ENCODE peak calls at places on chromosomes 6 and 20, in ten cellular contexts. One of them, this sample, is unnamed.
A peak's percentile ranks its signal among the peaks of the same experiment; 100 is the strongest.

GRCh38 chr20:61297981-61298380 is 45.9 kb downstream of the CDH4 start:
- DNase-seq in IMR-90: peak; percentile 35
- DNase-seq in uterus: no peak
- DNase-seq in kidney: no peak
- DNase-seq in neuronal stem cell: no peak
- DNase-seq in AG04449: no peak
- DNase-seq in stomach: no peak
- DNase-seq in choroid plexus epithelial cell: peak; percentile 65
- DNase-seq in right cardiac atrium: no peak
- DNase-seq in GM23338: no peak
- DNase-seq in this sample: no peak

GRCh38 chr6:30881392-30881986 is 2.8 kb upstream of the DDR1 start:
- DNase-seq in IMR-90: no peak
- DNase-seq in uterus: no peak
- DNase-seq in kidney: no peak
- DNase-seq in neuronal stem cell: no peak
- DNase-seq in AG04449: no peak
- DNase-seq in stomach: no peak
- DNase-seq in choroid plexus epithelial cell: no peak
- DNase-seq in right cardiac atrium: no peak
- DNase-seq in GM23338: no peak
- DNase-seq in this sample: no peak

GRCh38 chr6:99588618-99589289 is 17.9 kb upstream of the PRDM13 start:
- DNase-seq in IMR-90: peak; percentile 59
- DNase-seq in uterus: peak; percentile 46
- DNase-seq in kidney: peak; percentile 84
- DNase-seq in neuronal stem cell: peak; percentile 65
- DNase-seq in AG04449: no peak
- DNase-seq in stomach: peak; percentile 81
- DNase-seq in choroid plexus epithelial cell: peak; percentile 51
- DNase-seq in right cardiac atrium: peak; percentile 86
- DNase-seq in GM23338: peak; percentile 93
- DNase-seq in this sample: peak; percentile 50

GRCh38 chr6:53300656-53301551 is 47.8 kb downstream of the ELOVL5 start:
- DNase-seq in IMR-90: no peak
- DNase-seq in uterus: no peak
- DNase-seq in kidney: no peak
- DNase-seq in neuronal stem cell: no peak
- DNase-seq in AG04449: no peak
- DNase-seq in stomach: no peak
- DNase-seq in choroid plexus epithelial cell: no peak
- DNase-seq in right cardiac atrium: peak; percentile 56
- DNase-seq in GM23338: no peak
- DNase-seq in this sample: peak; percentile 24

GRCh38 chr20:50510706-50511401 is 671 bp downstream of the PTPN1 start:
- DNase-seq in IMR-90: no peak
- DNase-seq in uterus: no peak
- DNase-seq in kidney: peak; percentile 78
- DNase-seq in neuronal stem cell: peak; percentile 17
- DNase-seq in AG04449: no peak
- DNase-seq in stomach: no peak
- DNase-seq in choroid plexus epithelial cell: no peak
- DNase-seq in right cardiac atrium: peak; percentile 69
- DNase-seq in GM23338: peak; percentile 16
- DNase-seq in this sample: peak; percentile 25

GRCh38 chr20:22691369-22692118 is 107.2 kb upstream of the FOXA2 start:
- DNase-seq in IMR-90: peak; percentile 63
- DNase-seq in uterus: peak; percentile 67
- DNase-seq in kidney: peak; percentile 92
- DNase-seq in neuronal stem cell: peak; percentile 72
- DNase-seq in AG04449: no peak
- DNase-seq in stomach: peak; percentile 83
- DNase-seq in choroid plexus epithelial cell: peak; percentile 77
- DNase-seq in right cardiac atrium: peak; percentile 91
- DNase-seq in GM23338: peak; percentile 85
- DNase-seq in this sample: peak; percentile 71

GRCh38 chr20:54318892-54319291 is 111.0 kb downstream of the PFDN4 start:
- DNase-seq in IMR-90: no peak
- DNase-seq in uterus: no peak
- DNase-seq in kidney: no peak
- DNase-seq in neuronal stem cell: no peak
- DNase-seq in AG04449: no peak
- DNase-seq in stomach: no peak
- DNase-seq in choroid plexus epithelial cell: no peak
- DNase-seq in right cardiac atrium: no peak
- DNase-seq in GM23338: no peak
- DNase-seq in this sample: no peak

GRCh38 chr20:44728835-44729342 is 13.7 kb downstream of the CCN5 start:
- DNase-seq in IMR-90: peak; percentile 68
- DNase-seq in uterus: no peak
- DNase-seq in kidney: peak; percentile 91
- DNase-seq in neuronal stem cell: no peak
- DNase-seq in AG04449: peak; percentile 79
- DNase-seq in stomach: peak; percentile 77
- DNase-seq in choroid plexus epithelial cell: peak; percentile 51
- DNase-seq in right cardiac atrium: peak; percentile 83
- DNase-seq in GM23338: peak; percentile 70
- DNase-seq in this sample: peak; percentile 64

DNA sequence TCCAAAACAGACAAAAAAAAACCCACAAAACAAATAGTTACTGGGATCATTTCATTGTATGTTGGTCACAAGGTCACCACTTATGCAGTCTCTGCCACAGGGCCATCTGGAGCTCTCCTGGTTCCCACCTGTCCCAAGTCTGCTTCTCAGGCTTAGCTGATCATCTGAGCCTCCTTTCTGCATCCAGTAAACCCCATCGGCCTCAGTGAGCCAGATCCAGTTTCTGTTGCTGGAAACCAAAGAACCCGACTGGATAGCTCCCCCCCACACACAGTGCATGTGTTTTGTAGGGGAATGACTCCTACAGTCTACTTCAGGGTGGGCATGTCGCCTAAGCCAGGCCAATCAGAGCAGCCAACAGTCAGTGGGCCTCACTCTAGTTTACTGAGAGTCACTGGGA is 233.3 kb downstream of the PREX1 start:
- DNase-seq in IMR-90: no peak
- DNase-seq in uterus: no peak
- DNase-seq in kidney: no peak
- DNase-seq in neuronal stem cell: no peak
- DNase-seq in AG04449: no peak
- DNase-seq in stomach: no peak
- DNase-seq in choroid plexus epithelial cell: no peak
- DNase-seq in right cardiac atrium: no peak
- DNase-seq in GM23338: no peak
- DNase-seq in this sample: no peak
- H3K4me3 ChIP-seq in IMR-90: no peak overlapping the region
- H3K4me3 ChIP-seq in uterus: no peak overlapping the region
- H3K4me3 ChIP-seq in kidney: no peak overlapping the region
- H3K4me3 ChIP-seq in neuronal stem cell: no peak overlapping the region
- H3K4me3 ChIP-seq in AG04449: no peak overlapping the region
- H3K4me3 ChIP-seq in stomach: no peak overlapping the region
- H3K4me3 ChIP-seq in choroid plexus epithelial cell: no peak overlapping the region
- H3K4me3 ChIP-seq in right cardiac atrium: no peak overlapping the region
- H3K4me3 ChIP-seq in GM23338: no peak overlapping the region
- H3K4me3 ChIP-seq in this sample: no peak overlapping the region

DNA sequence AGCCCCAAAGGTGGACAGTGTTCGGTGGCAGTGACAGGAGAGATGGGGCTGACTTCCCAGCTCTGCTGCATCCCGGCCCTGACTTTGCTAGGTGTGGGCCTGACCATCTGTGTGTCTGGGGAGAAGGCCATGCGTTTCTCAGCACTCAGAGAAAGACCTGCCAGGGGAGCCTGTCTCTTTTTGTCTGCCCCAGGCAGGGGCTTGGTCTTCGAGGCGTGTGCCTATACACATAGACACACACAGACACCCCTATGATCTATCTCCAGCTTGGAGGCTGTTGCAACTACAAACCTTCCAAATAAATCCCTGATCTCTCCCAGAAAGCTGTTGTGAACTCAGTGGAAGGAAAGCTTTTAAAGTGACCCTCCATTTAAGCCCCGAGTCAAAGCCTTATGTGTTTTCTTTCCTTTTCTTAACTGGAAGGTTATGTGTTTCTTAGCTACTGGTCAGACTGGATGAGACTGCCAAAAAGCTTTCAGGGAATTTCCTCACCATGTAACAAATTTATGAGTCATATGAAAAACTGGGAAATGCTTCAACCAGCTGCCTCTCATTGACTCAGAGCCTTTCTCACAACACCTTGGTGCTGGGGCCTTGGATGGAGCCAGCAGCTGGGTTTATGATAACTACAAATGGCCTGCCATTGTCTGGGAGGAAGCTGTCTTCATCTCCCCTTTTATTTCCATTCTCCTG is 102.6 kb downstream of the CDC5L start:
- DNase-seq in IMR-90: peak; percentile 99
- DNase-seq in uterus: peak; percentile 65
- DNase-seq in kidney: no peak
- DNase-seq in neuronal stem cell: no peak
- DNase-seq in AG04449: peak; percentile 88
- DNase-seq in stomach: no peak
- DNase-seq in choroid plexus epithelial cell: peak; percentile 97
- DNase-seq in right cardiac atrium: no peak
- DNase-seq in GM23338: no peak
- DNase-seq in this sample: no peak
- H3K4me3 ChIP-seq in IMR-90: peak overlapping the region; percentile 9
- H3K4me3 ChIP-seq in uterus: no peak overlapping the region
- H3K4me3 ChIP-seq in kidney: no peak overlapping the region
- H3K4me3 ChIP-seq in neuronal stem cell: no peak overlapping the region
- H3K4me3 ChIP-seq in AG04449: peak overlapping the region; percentile 27
- H3K4me3 ChIP-seq in stomach: no peak overlapping the region
- H3K4me3 ChIP-seq in choroid plexus epithelial cell: no peak overlapping the region
- H3K4me3 ChIP-seq in right cardiac atrium: no peak overlapping the region
- H3K4me3 ChIP-seq in GM23338: no peak overlapping the region
- H3K4me3 ChIP-seq in this sample: no peak overlapping the region

GRCh38 chr6:33163540-33163939 is 28.7 kb downstream of the COL11A2 start:
- DNase-seq in IMR-90: no peak
- DNase-seq in uterus: no peak
- DNase-seq in kidney: no peak
- DNase-seq in neuronal stem cell: no peak
- DNase-seq in AG04449: no peak
- DNase-seq in stomach: no peak
- DNase-seq in choroid plexus epithelial cell: no peak
- DNase-seq in right cardiac atrium: no peak
- DNase-seq in GM23338: no peak
- DNase-seq in this sample: no peak

GRCh38 chr6:33162471-33162870 is 29.8 kb downstream of the COL11A2 start:
- DNase-seq in IMR-90: no peak
- DNase-seq in uterus: no peak
- DNase-seq in kidney: no peak
- DNase-seq in neuronal stem cell: no peak
- DNase-seq in AG04449: no peak
- DNase-seq in stomach: no peak
- DNase-seq in choroid plexus epithelial cell: no peak
- DNase-seq in right cardiac atrium: no peak
- DNase-seq in GM23338: no peak
- DNase-seq in this sample: no peak

GRCh38 chr6:33161354-33162320 is 30.6 kb downstream of the COL11A2 start:
- DNase-seq in IMR-90: peak; percentile 28
- DNase-seq in uterus: peak; percentile 83
- DNase-seq in kidney: peak; percentile 91
- DNase-seq in neuronal stem cell: peak; percentile 70
- DNase-seq in AG04449: no peak
- DNase-seq in stomach: peak; percentile 81
- DNase-seq in choroid plexus epithelial cell: peak; percentile 56
- DNase-seq in right cardiac atrium: peak; percentile 93
- DNase-seq in GM23338: peak; percentile 79
- DNase-seq in this sample: peak; percentile 85

GRCh38 chr6:33160096-33160495 is 32.2 kb downstream of the COL11A2 start:
- DNase-seq in IMR-90: no peak
- DNase-seq in uterus: no peak
- DNase-seq in kidney: no peak
- DNase-seq in neuronal stem cell: no peak
- DNase-seq in AG04449: no peak
- DNase-seq in stomach: no peak
- DNase-seq in choroid plexus epithelial cell: no peak
- DNase-seq in right cardiac atrium: no peak
- DNase-seq in GM23338: no peak
- DNase-seq in this sample: no peak

DNA sequence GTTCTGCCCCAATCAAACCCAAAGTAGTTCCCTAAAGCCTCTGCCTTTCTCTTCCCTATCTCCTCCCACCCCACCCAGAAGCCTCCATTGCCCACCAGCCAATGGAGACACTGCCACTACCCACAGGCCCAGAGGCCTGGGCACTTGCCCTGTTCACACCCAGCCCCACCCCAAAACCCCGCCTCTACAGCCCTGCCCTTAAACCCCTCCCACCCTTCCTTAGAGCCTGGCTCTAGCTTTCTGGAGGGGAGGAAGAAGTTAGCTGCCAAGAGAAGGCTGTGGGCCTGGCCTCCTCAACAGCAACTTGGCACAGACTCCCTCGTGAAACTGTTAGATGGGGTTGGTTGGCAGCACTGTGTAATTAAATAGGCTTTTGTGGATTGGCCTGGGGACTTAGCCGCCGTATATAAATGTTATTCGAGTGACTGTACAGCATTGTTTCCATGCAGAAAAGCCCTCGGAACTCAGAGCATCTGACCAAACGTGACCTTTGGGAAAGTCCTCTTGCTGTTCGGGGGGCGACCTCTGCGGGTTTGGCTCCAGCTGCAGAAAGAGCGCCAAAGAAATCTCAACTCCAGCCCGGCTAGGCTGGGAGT is 31.4 kb downstream of the COL11A2 start:
- DNase-seq in IMR-90: peak; percentile 84
- DNase-seq in uterus: no peak
- DNase-seq in kidney: no peak
- DNase-seq in neuronal stem cell: no peak
- DNase-seq in AG04449: peak; percentile 19
- DNase-seq in stomach: peak; percentile 62
- DNase-seq in choroid plexus epithelial cell: peak; percentile 82
- DNase-seq in right cardiac atrium: peak; percentile 80
- DNase-seq in GM23338: peak; percentile 61
- DNase-seq in this sample: no peak
- H3K4me3 ChIP-seq in IMR-90: no peak overlapping the region
- H3K4me3 ChIP-seq in uterus: no peak overlapping the region
- H3K4me3 ChIP-seq in kidney: no peak overlapping the region
- H3K4me3 ChIP-seq in neuronal stem cell: no peak overlapping the region
- H3K4me3 ChIP-seq in AG04449: no peak overlapping the region
- H3K4me3 ChIP-seq in stomach: no peak overlapping the region
- H3K4me3 ChIP-seq in choroid plexus epithelial cell: peak overlapping the region; percentile 60
- H3K4me3 ChIP-seq in right cardiac atrium: no peak overlapping the region
- H3K4me3 ChIP-seq in GM23338: peak overlapping the region; percentile 75
- H3K4me3 ChIP-seq in this sample: peak overlapping the region; percentile 67

GRCh38 chr20:34955232-34956040 is at the start of the genes GSS and MYH7B:
- DNase-seq in IMR-90: peak; percentile 93
- DNase-seq in uterus: peak; percentile 99
- DNase-seq in kidney: peak; percentile 98
- DNase-seq in neuronal stem cell: peak; percentile 99
- DNase-seq in AG04449: peak; percentile 73
- DNase-seq in stomach: peak; percentile 100
- DNase-seq in choroid plexus epithelial cell: peak; percentile 96
- DNase-seq in right cardiac atrium: peak; percentile 100
- DNase-seq in GM23338: peak; percentile 99
- DNase-seq in this sample: peak; percentile 99

GRCh38 chr20:34956751-34957472 is 1.2 kb downstream of the MYH7B start:
- DNase-seq in IMR-90: no peak
- DNase-seq in uterus: no peak
- DNase-seq in kidney: no peak
- DNase-seq in neuronal stem cell: no peak
- DNase-seq in AG04449: no peak
- DNase-seq in stomach: no peak
- DNase-seq in choroid plexus epithelial cell: no peak
- DNase-seq in right cardiac atrium: no peak
- DNase-seq in GM23338: no peak
- DNase-seq in this sample: no peak

GRCh38 chr20:34954905-34955231 is 738 bp downstream of the GSS start:
- DNase-seq in IMR-90: peak; percentile 42
- DNase-seq in uterus: peak; percentile 27
- DNase-seq in kidney: no peak
- DNase-seq in neuronal stem cell: no peak
- DNase-seq in AG04449: no peak
- DNase-seq in stomach: peak; percentile 28
- DNase-seq in choroid plexus epithelial cell: peak; percentile 30
- DNase-seq in right cardiac atrium: no peak
- DNase-seq in GM23338: peak; percentile 42
- DNase-seq in this sample: no peak

GRCh38 chr20:34953960-34954359 is 1.6 kb downstream of the GSS start:
- DNase-seq in IMR-90: no peak
- DNase-seq in uterus: no peak
- DNase-seq in kidney: no peak
- DNase-seq in neuronal stem cell: no peak
- DNase-seq in AG04449: no peak
- DNase-seq in stomach: no peak
- DNase-seq in choroid plexus epithelial cell: no peak
- DNase-seq in right cardiac atrium: no peak
- DNase-seq in GM23338: no peak
- DNase-seq in this sample: no peak

GRCh38 chr20:34956041-34956458 is 382 bp downstream of the MYH7B start:
- DNase-seq in IMR-90: no peak
- DNase-seq in uterus: no peak
- DNase-seq in kidney: no peak
- DNase-seq in neuronal stem cell: no peak
- DNase-seq in AG04449: no peak
- DNase-seq in stomach: no peak
- DNase-seq in choroid plexus epithelial cell: no peak
- DNase-seq in right cardiac atrium: no peak
- DNase-seq in GM23338: no peak
- DNase-seq in this sample: no peak
- H3K4me3 ChIP-seq in IMR-90: peak overlapping the region; percentile 62
- H3K4me3 ChIP-seq in uterus: peak overlapping the region; percentile 84
- H3K4me3 ChIP-seq in kidney: peak overlapping the region; percentile 84
- H3K4me3 ChIP-seq in neuronal stem cell: peak overlapping the region; percentile 71
- H3K4me3 ChIP-seq in AG04449: peak overlapping the region; percentile 78
- H3K4me3 ChIP-seq in stomach: peak overlapping the region; percentile 65
- H3K4me3 ChIP-seq in choroid plexus epithelial cell: peak overlapping the region; percentile 84
- H3K4me3 ChIP-seq in right cardiac atrium: peak overlapping the region; percentile 46
- H3K4me3 ChIP-seq in GM23338: peak overlapping the region; percentile 80
- H3K4me3 ChIP-seq in this sample: peak overlapping the region; percentile 78